ENCODE peak calls at places on chromosome 9, in five cellular contexts. I is kidney epithelial cell; E is dermis microvascular lymphatic vessel endothelial cell; F is stimulated activated CD4-positive, alpha-beta T cell treated with anti-CD3 and anti-CD28 coated beads, Interleukin-1b, Interleukin-23, amount 100 ng/mL, for 24 hours; J is left cardiac atrium. C is an unnamed sample.

GRCh38 chr9:17578577-17578910 is 322 bp upstream of the SH3GL2 start:
- DNase-seq in F (no peak), E (no peak), J (no peak), I (no peak), C (no peak)

GRCh38 chr9:70257991-70258691 is 637 bp upstream of the SMC5 start:
- DNase-seq in J (peak), E (no peak), F (no peak), I (no peak), C (peak)

GRCh38 chr9:119961774-119962408 is 592.7 kb upstream of the BRINP1 start:
- DNase-seq in F (no peak), J (peak), E (no peak), I (no peak), C (no peak)

GRCh38 chr9:128321879-128322341 is 337 bp downstream of the TRUB2 start:
- DNase-seq in I (no peak), E (no peak), J (no peak), F (no peak), C (no peak)

GRCh38 chr9:128115187-128116103 is 12.1 kb downstream of the PTGES2 start:
- DNase-seq in E (no peak), F (no peak), I (no peak), J (no peak), C (peak)

GRCh38 chr9:6007770-6008168 is 7.7 kb downstream of the RANBP6 start:
- DNase-seq in F (peak), E (peak), I (no peak), J (peak), C (peak)

GRCh38 chr9:1959347-1959746 is 55.8 kb upstream of the SMARCA2 start:
- DNase-seq in J (no peak), I (no peak), E (no peak), F (no peak), C (no peak)

GRCh38 chr9:71681104-71681707 is 87.1 kb downstream of the CEMIP2 start:
- DNase-seq in I (no peak), F (no peak), E (no peak), J (no peak), C (no peak)

GRCh38 chr9:128085852-128086409 is 17.9 kb downstream of the SLC25A25 start:
- DNase-seq in I (no peak), J (no peak), F (no peak), E (no peak), C (no peak)

GRCh38 chr9:117772960-117773359 is 68.8 kb downstream of the TLR4 start:
- DNase-seq in F (no peak), I (peak), J (no peak), E (no peak), C (no peak)

GRCh38 chr9:134605351-134605968 is 36.1 kb upstream of the COL5A1 start:
- DNase-seq in F (no peak), E (no peak), J (peak), I (no peak), C (peak)

GRCh38 chr9:96874947-96875459 is 20.7 kb upstream of the ZNF782 start:
- DNase-seq in I (peak), J (no peak), F (no peak), E (no peak), C (no peak)

GRCh38 chr9:35609001-35609819 is 4.1 kb downstream of the TESK1 start:
- DNase-seq in J (no peak), I (no peak), E (no peak), F (no peak), C (no peak)

GRCh38 chr9:133656211-133657119 is 20.3 kb downstream of the DBH start:
- DNase-seq in J (no peak), I (no peak), E (no peak), F (no peak), C (no peak)

GRCh38 chr9:438961-439768 is 224.5 kb downstream of the DOCK8 start:
- DNase-seq in J (peak), I (no peak), F (no peak), E (no peak), C (peak)

GRCh38 chr9:78023003-78023741 is 8.4 kb downstream of the GNAQ start:
- DNase-seq in J (no peak), F (no peak), I (peak), E (no peak), C (no peak)